ENCODE peak calls at places on chromosomes 11 and 22, in ten cellular contexts. Y is tibial nerve, T is tibial artery, Q is Calu3, Z is D721Med, L is PC-3, C is fibroblast of pulmonary artery, A is pancreas, M is neural crest cell, S is HCT116. V is an unnamed sample.

GRCh38 chr11:119810478-119811232 is 81.7 kb upstream of the NECTIN1 start:
- DNase-seq in L (peak), Z (no peak), M (no peak), A (no peak), Q (no peak), T (no peak), Y (no peak), C (no peak), S (no peak), V (no peak)

GRCh38 chr22:46001426-46002106 is 24.6 kb upstream of the WNT7B start:
- DNase-seq in S (no peak), C (no peak), Y (no peak), Z (no peak), A (no peak), M (no peak), T (peak), L (no peak), Q (no peak), V (no peak)

GRCh38 chr22:22687638-22688500 is 43.5 kb downstream of the GGTLC2 start:
- DNase-seq in Y (no peak), S (no peak), A (no peak), C (peak), Q (peak), T (no peak), M (peak), Z (no peak), L (peak), V (peak)

GRCh38 chr11:2377511-2378443 is 667 bp downstream of the CD81 start:
- DNase-seq in T (peak), S (no peak), A (no peak), Z (peak), Q (peak), C (peak), Y (peak), M (no peak), L (peak), V (peak)

GRCh38 chr11:8080674-8081590 is at the start of gene TUB:
- DNase-seq in A (no peak), C (no peak), Y (no peak), Z (peak), L (no peak), M (peak), T (no peak), Q (peak), S (no peak), V (peak)

GRCh38 chr11:64409707-64410395 is 50.9 kb downstream of the RPS6KA4 start:
- DNase-seq in Q (no peak), T (no peak), M (no peak), S (no peak), C (no peak), Y (no peak), L (no peak), Z (no peak), A (no peak), V (peak)

GRCh38 chr11:47384498-47384897 is 6.2 kb upstream of the SPI1 start:
- DNase-seq in T (no peak), C (no peak), L (no peak), M (no peak), A (no peak), Z (no peak), Y (no peak), Q (no peak), S (no peak), V (no peak)

GRCh38 chr11:5737672-5738071 is 1.4 kb downstream of the OR56B1 start:
- DNase-seq in Y (no peak), M (no peak), Z (no peak), Q (no peak), C (no peak), L (no peak), A (no peak), S (no peak), T (no peak), V (no peak)

GRCh38 chr11:116175707-116176106 is 597.1 kb downstream of the BUD13 start:
- DNase-seq in C (no peak), M (no peak), Y (no peak), Z (no peak), L (no peak), A (no peak), Q (no peak), T (no peak), S (no peak), V (no peak)

GRCh38 chr11:21514298-21514697 is 678.6 kb upstream of the ANO5 start:
- DNase-seq in Q (peak), Y (no peak), T (no peak), L (peak), Z (no peak), C (no peak), M (no peak), S (no peak), A (no peak), V (no peak)

GRCh38 chr11:66854729-66855211 is 2.1 kb upstream of the LRFN4 start:
- DNase-seq in A (no peak), Y (no peak), C (no peak), M (no peak), L (no peak), T (peak), Q (no peak), Z (no peak), S (no peak), V (no peak)

GRCh38 chr11:45098929-45099328 is 47.5 kb upstream of the PRDM11 start:
- DNase-seq in A (no peak), Y (no peak), S (no peak), C (no peak), M (no peak), Z (no peak), Q (no peak), T (no peak), L (no peak), V (no peak)

GRCh38 chr11:119363874-119364590 is 17.5 kb downstream of the USP2 start:
- DNase-seq in L (peak), Y (no peak), Z (no peak), S (no peak), C (peak), A (peak), T (peak), M (peak), Q (peak), V (peak)

GRCh38 chr22:25839755-25840154 is 97.8 kb downstream of the MYO18B start:
- DNase-seq in M (no peak), S (no peak), C (no peak), Q (no peak), Y (no peak), L (no peak), T (no peak), A (no peak), Z (no peak), V (no peak)

GRCh38 chr11:111846063-111846462 is 25.3 kb downstream of the ALG9 start:
- DNase-seq in C (peak), Y (no peak), M (no peak), Q (no peak), S (no peak), A (no peak), T (no peak), Z (no peak), L (peak), V (no peak)

GRCh38 chr22:46149493-46149997 is 781 bp upstream of the PPARA start:
- DNase-seq in Y (peak), C (peak), L (no peak), M (no peak), S (no peak), Z (no peak), T (peak), Q (peak), A (peak), V (no peak)

GRCh38 chr11:126647735-126648134 is 292.2 kb downstream of the ST3GAL4 start:
- DNase-seq in Y (no peak), T (no peak), Z (no peak), A (no peak), C (peak), M (no peak), S (peak), L (peak), Q (peak), V (no peak)

GRCh38 chr11:6616596-6617250 is 2.5 kb downstream of the TPP1 start:
- DNase-seq in A (no peak), L (no peak), M (no peak), S (no peak), C (no peak), Y (no peak), T (peak), Z (no peak), Q (no peak), V (no peak)

GRCh38 chr11:91394073-91394717 is 830.4 kb upstream of the FAT3 start:
- DNase-seq in L (no peak), A (no peak), M (no peak), C (no peak), S (no peak), Z (no peak), Q (no peak), Y (no peak), T (no peak), V (no peak)

DNA sequence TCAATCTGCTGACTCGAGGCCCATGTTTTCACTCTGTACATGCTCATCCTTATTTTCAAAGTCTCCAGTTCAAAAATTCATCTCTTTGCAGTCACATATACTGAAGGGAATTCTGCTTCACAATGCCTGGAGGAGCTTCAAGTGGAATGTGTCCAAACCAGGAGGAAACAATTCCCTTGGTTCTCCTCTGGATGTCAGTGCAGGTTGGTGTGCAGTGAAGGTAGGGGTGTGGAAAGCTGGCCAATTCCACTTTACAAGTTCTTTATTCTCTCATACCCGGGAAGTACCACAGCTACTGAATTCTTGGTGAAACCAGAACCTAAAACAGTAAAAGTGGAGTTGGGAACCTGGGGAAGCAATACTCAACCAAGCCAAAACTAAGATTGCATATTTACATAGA is 57.3 kb downstream of the BDNF start:
- DNase-seq in T (no peak), C (no peak), A (no peak), M (no peak), Z (no peak), S (no peak), Q (no peak), Y (no peak), L (no peak), V (no peak)
- TF ChIP-seq CTCF in T (no peak), C (no peak), A (no peak), M (no peak), Z (no peak), S (peak), Q (no peak), Y (no peak), L (no peak), V (no peak)

GRCh38 chr22:33126881-33127280 is 68.7 kb upstream of the SYN3 start:
- DNase-seq in Q (no peak), A (no peak), Z (no peak), Y (no peak), M (no peak), S (no peak), C (peak), T (no peak), L (no peak), V (no peak)
- TF ChIP-seq CTCF in Q (no peak), A (no peak), Z (peak), Y (no peak), M (peak), S (no peak), C (no peak), T (no peak), L (no peak), V (no peak)

DNA sequence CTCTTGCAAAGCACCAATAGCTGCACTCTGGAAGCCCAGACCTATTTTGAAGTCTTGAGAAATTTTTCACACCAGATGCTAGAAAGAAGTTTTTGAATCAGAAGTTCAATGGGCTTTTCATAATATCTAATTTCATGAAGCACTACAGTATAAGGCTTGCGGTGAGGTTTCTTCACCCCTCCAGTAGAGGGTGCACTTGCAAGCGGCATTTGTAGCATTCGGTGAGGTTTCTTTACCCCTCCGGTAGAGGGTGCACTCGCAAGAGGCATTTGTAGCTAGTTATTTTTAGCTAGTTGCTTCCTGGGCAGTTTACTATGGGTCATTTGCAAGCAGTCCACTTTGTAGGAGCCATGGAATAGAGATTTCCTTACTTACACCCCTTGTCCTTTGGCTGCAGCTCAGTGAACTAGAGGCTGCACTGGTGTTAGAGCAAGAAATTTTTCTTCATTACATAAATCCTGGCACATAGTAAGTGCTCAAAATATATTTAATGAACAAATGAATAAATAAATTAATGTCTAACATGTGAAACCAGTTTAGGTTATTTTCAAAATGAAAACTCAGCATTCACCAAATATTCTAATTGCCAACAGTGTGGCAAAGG is 7.8 kb upstream of the NOX4 start:
- DNase-seq in Y (no peak), A (no peak), M (no peak), L (peak), S (peak), Z (no peak), Q (peak), C (no peak), T (no peak), V (no peak)
- TF ChIP-seq CTCF in Y (no peak), A (no peak), M (peak), L (peak), S (peak), Z (no peak), Q (peak), C (peak), T (no peak), V (peak)

GRCh38 chr22:24005201-24005600 is at the start of gene GSTT4:
- DNase-seq in Y (no peak), A (no peak), Z (no peak), C (peak), S (no peak), Q (no peak), T (peak), L (no peak), M (no peak), V (no peak)

GRCh38 chr22:24002272-24002671 is 3.0 kb downstream of the GSTT4 start:
- DNase-seq in Q (peak), C (no peak), A (no peak), T (no peak), L (no peak), S (no peak), Z (no peak), Y (no peak), M (no peak), V (no peak)

GRCh38 chr22:24003887-24004286 is 1.4 kb downstream of the GSTT4 start:
- DNase-seq in Y (no peak), A (no peak), L (no peak), C (no peak), Z (no peak), Q (no peak), S (no peak), T (no peak), M (no peak), V (no peak)

GRCh38 chr22:24002849-24003248 is 2.4 kb downstream of the GSTT4 start:
- DNase-seq in Q (no peak), L (no peak), A (no peak), C (no peak), S (no peak), T (no peak), Z (no peak), M (no peak), Y (no peak), V (no peak)

DNA sequence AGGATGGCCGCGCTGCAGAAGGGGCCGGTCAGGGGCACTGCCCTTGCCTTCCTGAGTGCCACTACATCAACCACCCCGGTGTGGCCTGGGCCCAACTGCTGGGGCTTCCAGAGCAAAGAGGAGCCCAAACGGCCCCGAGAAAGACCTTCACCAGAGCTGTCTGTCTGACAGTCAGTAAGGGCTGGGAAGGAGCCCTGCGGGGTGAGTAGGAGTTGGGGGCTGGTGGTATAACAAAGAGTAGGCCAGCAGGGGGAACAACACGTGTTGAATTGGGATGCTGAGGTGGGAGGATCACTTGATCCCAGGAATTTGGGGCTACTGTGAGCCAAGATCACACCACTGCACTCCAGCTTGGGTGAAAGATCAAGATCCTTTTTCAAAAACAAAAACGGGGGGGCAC is 3.9 kb downstream of the GSTT4 start:
- DNase-seq in M (no peak), C (no peak), Z (no peak), S (no peak), Q (no peak), A (no peak), T (no peak), Y (no peak), L (no peak), V (no peak)
- TF ChIP-seq CTCF in M (no peak), C (no peak), Z (no peak), S (no peak), Q (no peak), A (no peak), T (no peak), Y (no peak), L (no peak), V (no peak)

GRCh38 chr22:19172213-19173046 is 6.1 kb downstream of the SLC25A1 start:
- DNase-seq in T (no peak), Y (no peak), Q (no peak), S (no peak), C (no peak), Z (no peak), A (no peak), M (no peak), L (no peak), V (no peak)
- TF ChIP-seq CTCF in T (no peak), Y (no peak), Q (no peak), S (no peak), C (no peak), Z (no peak), A (no peak), M (no peak), L (no peak), V (no peak)

DNA sequence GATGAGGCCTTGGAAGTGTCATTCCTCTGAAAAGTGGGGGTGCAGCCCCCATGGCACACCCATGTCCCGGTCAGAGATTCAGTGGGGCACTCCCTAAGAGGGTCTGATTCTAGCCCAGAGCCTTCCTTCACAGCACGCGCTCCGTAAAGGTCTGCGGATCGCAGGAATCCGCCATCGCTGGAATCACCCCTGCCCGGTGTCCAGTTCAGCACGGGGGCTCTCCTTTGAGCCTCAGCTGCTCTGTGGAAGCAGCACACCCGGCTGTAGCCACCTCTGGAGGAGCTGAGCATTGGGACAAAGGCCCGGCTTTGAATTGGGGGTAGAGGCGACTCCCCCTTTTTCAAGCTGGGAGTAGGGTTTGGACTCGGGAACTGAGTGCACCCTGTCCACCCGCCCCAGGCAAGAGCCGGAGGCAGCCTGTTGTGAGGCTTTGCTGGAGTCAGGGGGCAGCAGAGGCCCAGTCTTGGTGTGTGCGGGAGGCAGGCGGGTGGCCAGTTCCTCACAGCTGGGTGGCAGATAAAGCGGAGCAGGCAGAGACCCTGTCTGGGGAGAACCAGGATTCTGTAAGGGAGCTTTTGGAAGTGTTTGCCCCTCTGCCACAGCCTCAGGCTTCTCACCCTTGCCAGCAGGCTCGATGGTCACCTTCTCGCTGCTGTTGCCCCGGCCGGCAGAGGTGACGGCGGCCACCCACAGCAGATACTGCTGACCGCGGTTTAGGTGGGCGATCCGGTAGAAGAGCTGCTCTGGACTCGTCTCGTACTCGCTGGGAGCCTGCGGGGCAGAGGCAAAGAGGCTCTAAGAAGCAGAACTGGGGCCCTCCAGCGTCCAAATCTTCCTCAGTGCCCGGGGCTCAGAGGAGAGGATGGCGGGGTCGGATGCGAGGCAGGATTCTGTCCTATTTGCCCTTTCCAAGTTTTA is 115.9 kb downstream of the CEP164 start:
- DNase-seq in M (peak), A (peak), Y (no peak), Z (peak), C (peak), L (peak), T (peak), Q (peak), S (no peak), V (peak)
- TF ChIP-seq CTCF in M (peak), A (peak), Y (peak), Z (peak), C (peak), L (peak), T (peak), Q (no peak), S (peak), V (peak)

GRCh38 chr11:93820085-93820710 is 30.2 kb downstream of the VSTM5 start:
- DNase-seq in A (no peak), C (no peak), L (no peak), Z (no peak), T (no peak), S (no peak), Q (no peak), Y (no peak), M (no peak), V (no peak)
- TF ChIP-seq CTCF in A (no peak), C (no peak), L (no peak), Z (no peak), T (no peak), S (no peak), Q (no peak), Y (no peak), M (no peak), V (no peak)

V was measured in mesothelial cell of epicardium.